ENCODE peak calls at places on chromosomes 11 and 22, in four cellular contexts. One of them, this sample, is unnamed.

GRCh38 chr11:48162197-48162886 is 54.3 kb upstream of the OR4B1 start:
- DNase-seq in K562: no peak
- DNase-seq in HepG2: no peak
- DNase-seq in GM12878: no peak
- DNase-seq in this sample: no peak

GRCh38 chr22:24427500-24428164 is at the start of gene ADORA2A:
- DNase-seq in HepG2: no peak
- DNase-seq in K562: no peak
- DNase-seq in GM12878: peak; percentile 35
- DNase-seq in this sample: no peak

GRCh38 chr11:34359548-34359891 is 1.7 kb upstream of the ABTB2 start:
- DNase-seq in HepG2: no peak
- DNase-seq in GM12878: no peak
- DNase-seq in K562: peak; percentile 26
- DNase-seq in this sample: no peak

GRCh38 chr11:10298342-10298741 is 4.3 kb upstream of the SBF2 start:
- DNase-seq in HepG2: peak; percentile 42
- DNase-seq in GM12878: peak; percentile 66
- DNase-seq in K562: no peak
- DNase-seq in this sample: no peak

GRCh38 chr11:71251761-71252433 is 480 bp downstream of the SHANK2 start:
- DNase-seq in HepG2: no peak
- DNase-seq in K562: peak; percentile 35
- DNase-seq in GM12878: no peak
- DNase-seq in this sample: peak; percentile 68

GRCh38 chr11:21866781-21867180 is 326.1 kb upstream of the ANO5 start:
- DNase-seq in GM12878: no peak
- DNase-seq in HepG2: no peak
- DNase-seq in K562: no peak
- DNase-seq in this sample: no peak

GRCh38 chr11:64100345-64100744 is 64.6 kb downstream of the FLRT1 start:
- DNase-seq in K562: peak; percentile 67
- DNase-seq in GM12878: no peak
- DNase-seq in HepG2: no peak
- DNase-seq in this sample: peak; percentile 42

GRCh38 chr11:128467610-128468041 is 119.7 kb downstream of the ETS1 start:
- DNase-seq in K562: no peak
- DNase-seq in HepG2: peak; percentile 74
- DNase-seq in GM12878: no peak
- DNase-seq in this sample: no peak

GRCh38 chr11:5486421-5486820 is 2.1 kb upstream of the OR52D1 start:
- DNase-seq in HepG2: no peak
- DNase-seq in GM12878: no peak
- DNase-seq in K562: no peak
- DNase-seq in this sample: no peak

GRCh38 chr11:34309970-34310369 is 47.8 kb downstream of the ABTB2 start:
- DNase-seq in K562: no peak
- DNase-seq in GM12878: no peak
- DNase-seq in HepG2: peak; percentile 38
- DNase-seq in this sample: no peak

GRCh38 chr22:19929586-19930302 is 11.8 kb upstream of the COMT start:
- DNase-seq in HepG2: no peak
- DNase-seq in GM12878: no peak
- DNase-seq in K562: no peak
- DNase-seq in this sample: no peak

GRCh38 chr22:30922151-30922611 is 46.4 kb downstream of the MORC2 start:
- DNase-seq in HepG2: no peak
- DNase-seq in GM12878: peak; percentile 60
- DNase-seq in K562: no peak
- DNase-seq in this sample: no peak

GRCh38 chr11:120715239-120715638 is 203.7 kb downstream of the GRIK4 start:
- DNase-seq in HepG2: peak; percentile 15
- DNase-seq in K562: peak; percentile 60
- DNase-seq in GM12878: no peak
- DNase-seq in this sample: peak; percentile 51

GRCh38 chr22:29890760-29891159 is 7.8 kb downstream of the MTMR3 start:
- DNase-seq in GM12878: no peak
- DNase-seq in HepG2: peak; percentile 44
- DNase-seq in K562: no peak
- DNase-seq in this sample: no peak

GRCh38 chr11:112608466-112608865 is 347.8 kb upstream of the PLET1 start:
- DNase-seq in HepG2: no peak
- DNase-seq in K562: no peak
- DNase-seq in GM12878: no peak
- DNase-seq in this sample: no peak

GRCh38 chr22:38924197-38924952 is 33.0 kb upstream of the APOBEC3A start:
- DNase-seq in HepG2: peak; percentile 97
- DNase-seq in K562: no peak
- DNase-seq in GM12878: no peak
- DNase-seq in this sample: peak; percentile 43

GRCh38 chr22:45863981-45864751 is 112.8 kb downstream of the WNT7B start:
- DNase-seq in K562: peak; percentile 73
- DNase-seq in HepG2: peak; percentile 45
- DNase-seq in GM12878: no peak
- DNase-seq in this sample: peak; percentile 77
- TF ChIP-seq SP1 in K562: no peak
- TF ChIP-seq SP1 in HepG2: no peak
- TF ChIP-seq SP1 in GM12878: no peak
- TF ChIP-seq SP1 in this sample: no peak

GRCh38 chr11:65549088-65549487 is 9.1 kb downstream of the LTBP3 start:
- DNase-seq in HepG2: no peak
- DNase-seq in K562: no peak
- DNase-seq in GM12878: no peak
- DNase-seq in this sample: no peak

GRCh38 chr11:65547446-65548125 is 10.6 kb downstream of the LTBP3 start:
- DNase-seq in K562: no peak
- DNase-seq in GM12878: no peak
- DNase-seq in HepG2: no peak
- DNase-seq in this sample: no peak

GRCh38 chr11:65542738-65543390 is 15.3 kb downstream of the LTBP3 start:
- DNase-seq in HepG2: no peak
- DNase-seq in GM12878: no peak
- DNase-seq in K562: no peak
- DNase-seq in this sample: no peak

GRCh38 chr11:65545853-65546216 is 12.3 kb downstream of the LTBP3 start:
- DNase-seq in GM12878: no peak
- DNase-seq in K562: no peak
- DNase-seq in HepG2: no peak
- DNase-seq in this sample: no peak

DNA sequence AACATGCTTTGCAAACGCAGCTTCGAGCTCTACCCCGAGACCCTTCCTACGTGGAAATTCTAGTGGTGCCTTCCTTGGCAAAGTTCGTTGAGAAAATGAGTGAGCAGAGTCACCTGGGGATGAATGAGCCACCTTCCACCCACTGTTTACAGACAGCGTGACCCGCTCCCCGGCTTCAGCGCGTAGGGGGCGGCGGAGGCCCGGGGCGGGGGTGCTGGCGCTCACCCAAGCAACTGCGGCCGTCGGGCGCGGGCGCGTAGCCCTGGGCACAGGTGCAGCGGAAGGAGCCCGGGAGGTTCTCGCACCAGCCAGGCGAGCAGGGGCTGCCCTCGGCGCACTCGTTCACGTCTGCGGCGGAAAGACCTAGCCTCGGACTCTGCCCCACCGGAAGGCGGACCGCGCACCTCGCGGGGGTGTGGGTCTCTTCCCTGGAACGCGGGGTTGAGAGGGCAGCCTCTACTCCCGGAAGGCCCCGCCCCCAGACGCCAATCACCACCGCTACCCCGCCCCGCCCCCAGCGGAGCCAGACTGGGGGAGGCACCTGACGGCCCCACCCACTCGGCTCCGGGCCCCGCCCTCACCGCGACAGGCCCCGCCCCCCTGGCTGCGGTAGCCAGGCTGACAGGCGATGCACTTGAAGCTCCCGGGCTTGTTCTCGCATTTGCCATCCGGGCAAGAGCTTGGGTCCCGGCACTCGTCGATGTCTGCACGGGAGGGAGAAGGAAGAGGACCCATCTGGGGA is 11.8 kb downstream of the LTBP3 start:
- DNase-seq in GM12878: no peak
- DNase-seq in HepG2: peak; percentile 75
- DNase-seq in K562: peak; percentile 98
- DNase-seq in this sample: peak; percentile 94
- TF ChIP-seq FOXK2 in GM12878: no peak
- TF ChIP-seq FOXK2 in HepG2: no peak
- TF ChIP-seq FOXK2 in K562: no peak
- TF ChIP-seq FOXK2 in this sample: no peak

GRCh38 chr11:108037211-108037610 is 28.5 kb downstream of the CUL5 start:
- DNase-seq in GM12878: no peak
- DNase-seq in HepG2: no peak
- DNase-seq in K562: no peak
- DNase-seq in this sample: no peak
- TF ChIP-seq SP1 in GM12878: no peak
- TF ChIP-seq SP1 in HepG2: no peak
- TF ChIP-seq SP1 in K562: no peak
- TF ChIP-seq SP1 in this sample: no peak

GRCh38 chr22:37309221-37310074 is 27.1 kb downstream of the CYTH4 start:
- DNase-seq in GM12878: peak; percentile 55
- DNase-seq in K562: peak; percentile 27
- DNase-seq in HepG2: no peak
- DNase-seq in this sample: no peak
- TF ChIP-seq FOXK2 in GM12878: no peak
- TF ChIP-seq FOXK2 in K562: no peak
- TF ChIP-seq FOXK2 in HepG2: no peak
- TF ChIP-seq FOXK2 in this sample: no peak

GRCh38 chr11:29801561-29801960 is 215.3 kb downstream of the KCNA4 start:
- DNase-seq in HepG2: no peak
- DNase-seq in GM12878: no peak
- DNase-seq in K562: no peak
- DNase-seq in this sample: no peak
- TF ChIP-seq SP1 in HepG2: no peak
- TF ChIP-seq SP1 in GM12878: no peak
- TF ChIP-seq SP1 in K562: no peak
- TF ChIP-seq SP1 in this sample: no peak

GRCh38 chr11:101960231-101960630 is 43.9 kb upstream of the ANGPTL5 start:
- DNase-seq in K562: no peak
- DNase-seq in GM12878: no peak
- DNase-seq in HepG2: no peak
- DNase-seq in this sample: no peak

GRCh38 chr11:101955278-101955677 is 39.0 kb upstream of the ANGPTL5 start:
- DNase-seq in HepG2: no peak
- DNase-seq in GM12878: no peak
- DNase-seq in K562: no peak
- DNase-seq in this sample: no peak

GRCh38 chr11:101949846-101950245 is 33.5 kb upstream of the ANGPTL5 start:
- DNase-seq in GM12878: no peak
- DNase-seq in K562: no peak
- DNase-seq in HepG2: no peak
- DNase-seq in this sample: no peak

DNA sequence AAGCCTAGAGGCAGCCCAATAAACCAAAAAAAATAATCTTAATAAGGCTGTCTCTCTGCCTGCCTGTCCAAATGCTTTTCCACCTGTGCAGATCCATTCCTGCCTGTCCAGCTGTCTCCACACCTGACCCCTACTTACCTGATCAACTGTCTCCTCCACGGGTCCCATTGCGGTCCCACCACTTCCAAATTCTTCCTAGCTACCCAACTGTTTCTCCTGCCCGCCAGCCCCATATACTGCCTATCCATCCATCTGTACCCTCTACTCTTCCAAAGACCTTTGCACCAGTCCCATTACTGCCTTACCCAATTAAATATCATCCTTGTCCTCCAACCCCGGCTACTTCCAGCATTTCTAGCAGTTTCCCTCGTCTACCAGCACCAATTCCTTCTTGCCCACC is 39.4 kb upstream of the ANGPTL5 start:
- DNase-seq in HepG2: no peak
- DNase-seq in GM12878: no peak
- DNase-seq in K562: no peak
- DNase-seq in this sample: no peak
- TF ChIP-seq FOXK2 in HepG2: no peak
- TF ChIP-seq FOXK2 in GM12878: no peak
- TF ChIP-seq FOXK2 in K562: no peak
- TF ChIP-seq FOXK2 in this sample: no peak

GRCh38 chr11:72358461-72359405 is 75.6 kb downstream of the CLPB start:
- DNase-seq in K562: no peak
- DNase-seq in GM12878: no peak
- DNase-seq in HepG2: no peak
- DNase-seq in this sample: no peak
- TF ChIP-seq SP1 in K562: no peak
- TF ChIP-seq SP1 in GM12878: no peak
- TF ChIP-seq SP1 in HepG2: no peak
- TF ChIP-seq SP1 in this sample: no peak

GRCh38 chr22:44456661-44457412 is 41.2 kb downstream of the RTL6 start:
- DNase-seq in HepG2: no peak
- DNase-seq in K562: no peak
- DNase-seq in GM12878: no peak
- DNase-seq in this sample: no peak

GRCh38 chr22:44459041-44459440 is 39.0 kb downstream of the RTL6 start:
- DNase-seq in K562: no peak
- DNase-seq in GM12878: no peak
- DNase-seq in HepG2: no peak
- DNase-seq in this sample: no peak

GRCh38 chr22:44460287-44461082 is 37.5 kb downstream of the RTL6 start:
- DNase-seq in GM12878: no peak
- DNase-seq in K562: no peak
- DNase-seq in HepG2: no peak
- DNase-seq in this sample: no peak

GRCh38 chr22:44455963-44456358 is 42.1 kb downstream of the RTL6 start:
- DNase-seq in GM12878: no peak
- DNase-seq in K562: no peak
- DNase-seq in HepG2: no peak
- DNase-seq in this sample: no peak

DNA sequence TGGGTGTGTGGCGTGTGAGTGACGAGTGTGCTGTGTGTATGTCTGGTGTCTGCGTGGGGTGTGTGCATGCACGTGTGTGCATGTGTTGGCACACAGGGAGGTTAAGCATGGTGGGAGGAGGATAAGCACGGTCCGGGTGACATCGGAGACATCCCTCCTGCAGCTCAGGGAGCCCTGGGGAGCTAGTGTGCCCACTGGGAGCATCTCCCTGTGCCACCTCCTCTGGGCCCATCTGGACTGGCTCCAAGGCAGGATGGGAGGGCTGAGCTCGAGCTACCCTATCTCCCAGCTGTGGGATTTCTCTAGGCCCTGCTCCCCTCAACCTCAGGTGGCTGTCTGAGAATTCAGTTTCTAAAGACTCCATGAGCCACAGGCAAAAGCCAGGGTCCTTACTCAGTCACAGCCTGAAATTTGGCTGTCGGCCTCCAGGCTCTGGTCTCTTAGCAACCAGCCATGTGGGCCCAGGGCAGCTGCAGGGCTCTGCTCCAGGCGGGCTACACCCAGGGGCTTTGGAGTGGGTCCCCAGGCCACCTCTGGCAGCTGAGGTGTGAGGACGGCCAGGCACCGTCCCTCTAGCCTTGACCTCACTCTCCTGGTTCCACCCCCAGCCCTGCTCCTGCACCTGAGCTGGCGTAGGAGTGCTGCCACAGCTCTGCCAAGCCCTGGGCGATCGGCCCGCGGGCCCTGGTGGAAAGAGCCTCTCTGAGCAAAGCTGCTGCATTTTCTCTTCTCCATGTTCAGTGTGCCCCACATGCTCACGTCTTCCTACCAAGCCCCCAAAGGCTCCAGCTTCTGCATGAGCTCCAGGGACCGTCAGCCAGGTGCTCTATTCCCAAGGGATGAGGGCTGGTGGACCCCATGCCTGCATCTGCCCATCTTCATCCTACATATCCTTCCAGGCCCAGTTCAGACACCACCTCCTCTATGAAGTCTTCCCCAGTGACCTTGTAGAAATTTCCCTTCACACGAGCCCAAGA is 39.7 kb downstream of the RTL6 start:
- DNase-seq in HepG2: no peak
- DNase-seq in GM12878: no peak
- DNase-seq in K562: no peak
- DNase-seq in this sample: no peak
- TF ChIP-seq FOXK2 in HepG2: no peak
- TF ChIP-seq FOXK2 in GM12878: no peak
- TF ChIP-seq FOXK2 in K562: no peak
- TF ChIP-seq FOXK2 in this sample: no peak

This sample was measured in HEK293T.